ENCODE peak calls at places on chromosomes 2 and 18, in six cellular contexts. C, X, T, O, P and U are unnamed samples.

GRCh38 chr2:25410370-25410769 is 68.6 kb upstream of the DNMT3A start:
- DNase-seq in T (no peak), O (no peak), C (no peak), X (no peak), P (no peak), U (no peak)

GRCh38 chr2:192675640-192676039 is 480.9 kb upstream of the TMEFF2 start:
- DNase-seq in P (no peak), C (no peak), T (no peak), O (no peak), X (no peak), U (no peak)

GRCh38 chr2:167929461-167929860 is 317.9 kb downstream of the STK39 start:
- DNase-seq in C (no peak), O (no peak), P (no peak), X (no peak), T (no peak), U (no peak)

GRCh38 chr2:233075141-233075965 is 15.2 kb downstream of the INPP5D start:
- DNase-seq in P (no peak), O (no peak), T (no peak), X (no peak), C (no peak), U (no peak)

GRCh38 chr2:135783416-135783815 is 41.8 kb downstream of the UBXN4 start:
- DNase-seq in P (no peak), O (no peak), C (no peak), X (no peak), T (no peak), U (no peak)

GRCh38 chr18:58592223-58593214 is 36.4 kb downstream of the ALPK2 start:
- DNase-seq in C (no peak), T (no peak), X (peak), P (no peak), O (no peak), U (no peak)

GRCh38 chr2:63642941-63643340 is 54.2 kb downstream of the MDH1 start:
- DNase-seq in O (no peak), T (no peak), P (no peak), X (no peak), C (no peak), U (no peak)

GRCh38 chr2:156447761-156448160 is 11.6 kb downstream of the GPD2 start:
- DNase-seq in O (no peak), C (no peak), P (no peak), T (no peak), X (no peak), U (no peak)

GRCh38 chr2:50831666-50832065 is 200.3 kb downstream of the NRXN1 start:
- DNase-seq in O (no peak), P (no peak), T (no peak), C (no peak), X (no peak), U (no peak)

GRCh38 chr18:33123852-33124251 is 316.7 kb downstream of the CCDC178 start:
- DNase-seq in T (no peak), X (no peak), C (no peak), O (no peak), P (no peak), U (no peak)

GRCh38 chr2:138632066-138632465 is 130.5 kb downstream of the SPOPL start:
- DNase-seq in X (no peak), P (no peak), O (no peak), T (no peak), C (no peak), U (no peak)

GRCh38 chr2:54834721-54835120 is 111.3 kb downstream of the EML6 start:
- DNase-seq in T (no peak), C (no peak), P (no peak), X (no peak), O (no peak), U (no peak)

GRCh38 chr2:32553829-32554432 is 73.9 kb upstream of the TTC27 start:
- DNase-seq in T (peak), X (no peak), P (no peak), C (no peak), O (peak), U (no peak)

GRCh38 chr18:997499-997898 is 92.8 kb downstream of the ADCYAP1 start:
- DNase-seq in C (no peak), X (no peak), P (no peak), T (no peak), O (no peak), U (no peak)

GRCh38 chr2:17195016-17195415 is 323.2 kb downstream of the RAD51AP2 start:
- DNase-seq in O (no peak), P (no peak), X (no peak), C (no peak), T (no peak), U (no peak)

GRCh38 chr2:205259131-205259530 is 423.2 kb upstream of the NRP2 start:
- DNase-seq in T (no peak), C (no peak), X (no peak), P (no peak), O (no peak), U (no peak)

GRCh38 chr2:230774348-230774951 is 61.8 kb downstream of the CAB39 start:
- DNase-seq in P (no peak), T (no peak), C (no peak), O (peak), X (no peak), U (peak)

GRCh38 chr18:7561907-7562460 is 5.1 kb upstream of the PTPRM start:
- DNase-seq in C (no peak), T (no peak), O (no peak), P (no peak), X (no peak), U (no peak)

GRCh38 chr2:44952806-44953685 is 11.5 kb downstream of the SIX3 start:
- DNase-seq in X (no peak), O (no peak), P (no peak), T (no peak), C (no peak), U (no peak)

GRCh38 chr2:8631465-8632005 is 50.3 kb upstream of the ID2 start:
- DNase-seq in O (no peak), P (no peak), X (no peak), T (no peak), C (no peak), U (no peak)

GRCh38 chr18:3593381-3593903 is 143.5 kb downstream of the TGIF1 start:
- DNase-seq in P (no peak), O (peak), T (no peak), C (no peak), X (no peak), U (peak)

GRCh38 chr2:120269816-120270215 is 17.2 kb downstream of the RALB start:
- DNase-seq in P (no peak), C (no peak), T (no peak), O (no peak), X (no peak), U (no peak)

GRCh38 chr2:1051585-1051984 is 100.9 kb downstream of the SNTG2 start:
- DNase-seq in X (no peak), O (no peak), T (no peak), C (no peak), P (no peak), U (no peak)

GRCh38 chr2:44692821-44693220 is 248.7 kb upstream of the SIX3 start:
- DNase-seq in T (no peak), O (no peak), C (no peak), X (no peak), P (no peak), U (no peak)

GRCh38 chr2:82282111-82282882 is 1977.7 kb upstream of the LRRTM1 start:
- DNase-seq in X (no peak), T (no peak), C (no peak), P (no peak), O (peak), U (no peak)

GRCh38 chr2:74501335-74502071 is 2.1 kb upstream of the LBX2 start:
- DNase-seq in X (no peak), T (no peak), C (no peak), P (no peak), O (peak), U (no peak)

GRCh38 chr2:46841621-46842020 is 74.0 kb downstream of the MCFD2 start:
- DNase-seq in O (no peak), T (no peak), P (no peak), X (no peak), C (peak), U (no peak)

GRCh38 chr2:30410217-30410616 is 36.8 kb upstream of the LCLAT1 start:
- DNase-seq in P (no peak), T (no peak), X (no peak), O (no peak), C (no peak), U (peak)

GRCh38 chr18:67766930-67767329 is 250.4 kb upstream of the DSEL start:
- DNase-seq in O (no peak), X (no peak), T (no peak), P (no peak), C (no peak), U (peak)

GRCh38 chr18:48954837-48955527 is 4.2 kb upstream of the SMAD7 start:
- DNase-seq in X (no peak), T (no peak), O (no peak), P (no peak), C (no peak), U (peak)

GRCh38 chr2:42903821-42904575 is 111.6 kb upstream of the HAAO start:
- DNase-seq in O (no peak), P (no peak), T (no peak), C (no peak), X (peak), U (no peak)

GRCh38 chr2:40002339-40002738 is 223.3 kb upstream of the THUMPD2 start:
- DNase-seq in C (no peak), P (no peak), T (no peak), O (no peak), X (no peak), U (no peak)

GRCh38 chr2:211455225-211455841 is 898.9 kb downstream of the CPS1 start:
- DNase-seq in T (peak), C (no peak), P (no peak), X (no peak), O (peak), U (no peak)

GRCh38 chr2:121694398-121695178 is 42.1 kb downstream of the NIFK start:
- DNase-seq in P (no peak), C (no peak), T (no peak), O (no peak), X (no peak), U (no peak)

GRCh38 chr2:70062270-70062669 is 25.0 kb upstream of the PCBP1 start:
- DNase-seq in P (no peak), O (no peak), C (no peak), X (no peak), T (no peak), U (no peak)

GRCh38 chr2:200615247-200615646 is 29.4 kb downstream of the AOX1 start:
- DNase-seq in X (no peak), T (no peak), O (no peak), C (no peak), P (no peak), U (no peak)

GRCh38 chr2:69177785-69178636 is 165.0 kb downstream of the ANTXR1 start:
- DNase-seq in T (peak), C (peak), P (peak), O (peak), X (peak), U (no peak)

GRCh38 chr18:37231251-37231650 is 334.3 kb downstream of the CELF4 start:
- DNase-seq in T (no peak), P (no peak), O (no peak), X (no peak), C (no peak), U (no peak)

DNA sequence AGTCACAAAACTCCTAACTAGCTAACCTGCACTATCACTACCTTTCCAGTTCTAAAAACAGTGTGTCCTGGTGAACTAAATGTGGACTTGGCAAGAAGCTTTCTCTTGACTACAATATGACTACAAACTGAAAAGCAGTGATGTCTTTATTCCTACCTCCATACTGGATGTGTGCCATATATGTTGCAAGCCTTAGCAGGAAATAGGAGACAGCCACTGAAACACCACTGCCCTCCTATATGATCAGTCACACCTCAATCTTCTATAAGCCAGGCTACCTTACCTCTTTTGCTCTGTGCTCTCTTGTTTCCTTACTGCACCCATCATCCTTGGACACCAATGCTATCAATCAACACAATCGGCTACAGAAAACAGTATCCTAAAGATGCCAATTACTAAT is 34.1 kb downstream of the SS18 start:
- DNase-seq in C (no peak), P (no peak), O (no peak), X (no peak), T (no peak), U (peak)
- H3K27ac ChIP-seq in C (no peak), P (no peak), O (no peak), X (no peak), T (no peak), U (no peak)

GRCh38 chr2:151774506-151774905 is 40.2 kb upstream of the NEB start:
- DNase-seq in P (no peak), T (peak), X (no peak), C (no peak), O (no peak), U (peak)

GRCh38 chr2:151769606-151770005 is 35.3 kb upstream of the NEB start:
- DNase-seq in P (no peak), T (no peak), O (no peak), C (no peak), X (no peak), U (no peak)

GRCh38 chr2:151770995-151771394 is 36.7 kb upstream of the NEB start:
- DNase-seq in O (no peak), T (no peak), X (no peak), C (no peak), P (no peak), U (no peak)

GRCh38 chr2:151775057-151775740 is 40.9 kb upstream of the NEB start:
- DNase-seq in C (no peak), X (no peak), P (no peak), O (peak), T (no peak), U (no peak)

GRCh38 chr2:151771599-151772358 is 37.5 kb upstream of the NEB start:
- DNase-seq in P (peak), O (no peak), X (peak), T (no peak), C (no peak), U (no peak)
- H3K27ac ChIP-seq in P (peak), O (no peak), X (no peak), T (no peak), C (peak), U (no peak)

DNA sequence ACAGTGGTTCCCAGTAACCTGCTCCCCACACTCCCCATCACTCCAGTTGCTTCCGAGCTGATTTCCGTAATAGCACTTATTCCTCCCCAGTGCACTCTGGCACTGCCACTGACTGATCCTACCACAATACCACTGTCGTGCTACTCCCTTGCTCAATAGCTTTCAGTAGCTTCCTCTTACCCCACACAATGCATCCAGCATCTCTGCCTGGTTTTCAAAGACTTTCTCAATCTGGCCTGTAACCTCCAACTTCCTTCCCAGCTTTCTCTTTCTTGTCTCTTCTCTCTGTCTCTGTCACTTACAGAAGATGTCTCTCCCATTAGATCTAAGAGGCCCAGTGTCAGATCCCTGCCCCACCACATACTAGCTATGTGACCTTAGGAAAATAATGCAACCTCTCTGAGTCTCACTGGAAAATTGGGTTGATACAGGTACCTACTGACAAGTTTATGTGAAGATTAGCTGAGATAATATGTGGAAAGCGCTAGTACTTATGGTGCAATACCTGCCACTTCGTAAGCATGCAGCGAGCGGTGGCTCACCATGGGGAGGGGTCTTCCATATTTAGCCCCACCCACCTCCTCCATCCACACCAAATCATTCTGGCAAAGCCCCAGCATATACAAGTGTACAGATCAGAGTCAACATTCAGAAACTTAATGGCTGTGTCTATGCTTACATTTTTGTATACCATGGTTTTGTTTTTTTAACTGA is 36.7 kb downstream of the SFXN5 start:
- DNase-seq in O (no peak), X (no peak), C (no peak), T (no peak), P (no peak), U (no peak)
- H3K27ac ChIP-seq in O (no peak), X (no peak), C (no peak), T (no peak), P (no peak), U (no peak)

DNA sequence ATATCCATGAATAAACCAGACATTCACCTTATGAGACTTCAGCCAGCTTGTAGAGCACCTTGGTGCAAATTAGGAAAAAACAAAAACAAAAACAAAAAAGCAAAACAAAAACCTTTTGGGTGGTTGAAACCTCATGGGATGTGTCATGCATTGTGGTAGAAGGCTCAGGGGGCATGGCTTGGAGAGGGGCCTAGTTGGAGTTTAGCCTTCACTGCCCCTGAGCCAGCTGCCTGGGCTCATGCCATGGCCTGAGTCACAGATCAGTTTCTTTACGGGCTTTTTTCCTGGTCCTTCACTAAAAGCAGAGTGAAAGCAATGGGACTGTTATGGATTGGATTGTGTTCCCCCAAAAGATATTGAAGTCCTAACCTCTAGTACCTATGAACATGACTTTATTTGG is 22.0 kb upstream of the DAPL1 start:
- DNase-seq in O (no peak), X (no peak), C (no peak), T (no peak), P (no peak), U (no peak)
- H3K27ac ChIP-seq in O (no peak), X (no peak), C (no peak), T (no peak), P (no peak), U (no peak)